ENCODE peak calls at places on chromosome 11, in five cellular contexts. R is GM23338, V is GM13977, C is thoracic aorta, K is AG10803. D is an unnamed sample.

GRCh38 chr11:70268526-70268925 is 2.0 kb upstream of the PPFIA1 start:
- DNase-seq in K (no peak), V (no peak), R (no peak), C (no peak), D (no peak)

GRCh38 chr11:103202048-103202651 is 92.9 kb downstream of the DYNC2H1 start:
- DNase-seq in V (peak), K (peak), C (no peak), R (peak), D (peak)

GRCh38 chr11:105040703-105041102 is 4.4 kb downstream of the CARD16 start:
- DNase-seq in C (no peak), K (no peak), R (no peak), V (no peak), D (no peak)

GRCh38 chr11:75792127-75792731 is 22.8 kb upstream of the UVRAG start:
- DNase-seq in R (no peak), C (no peak), K (no peak), V (no peak), D (no peak)

GRCh38 chr11:129769059-129769458 is 46.6 kb upstream of the TMEM45B start:
- DNase-seq in V (no peak), K (no peak), R (no peak), C (no peak), D (no peak)

GRCh38 chr11:69386594-69387408 is 92.8 kb downstream of the MYEOV start:
- DNase-seq in C (no peak), K (no peak), R (no peak), V (no peak), D (no peak)

GRCh38 chr11:76419896-76420295 is 24.9 kb upstream of the EMSY start:
- DNase-seq in V (no peak), C (no peak), K (no peak), R (peak), D (no peak)

GRCh38 chr11:34501500-34501899 is 12.1 kb downstream of the ELF5 start:
- DNase-seq in R (no peak), C (no peak), K (peak), V (no peak), D (peak)

GRCh38 chr11:109845437-109845836 is 247.8 kb upstream of the ZC3H12C start:
- DNase-seq in V (no peak), K (peak), R (no peak), C (no peak), D (no peak)

GRCh38 chr11:75261474-75261847 is 20.9 kb downstream of the TPBGL start:
- DNase-seq in R (no peak), V (no peak), K (no peak), C (no peak), D (no peak)

GRCh38 chr11:95915051-95915450 is 8.9 kb downstream of the MTMR2 start:
- DNase-seq in C (no peak), K (no peak), R (no peak), V (no peak), D (no peak)

GRCh38 chr11:11034476-11034875 is 176.6 kb upstream of the ZBED5 start:
- DNase-seq in K (no peak), C (no peak), R (no peak), V (no peak), D (no peak)

GRCh38 chr11:11037162-11037732 is 179.4 kb upstream of the ZBED5 start:
- DNase-seq in V (no peak), K (no peak), C (no peak), R (no peak), D (no peak)

GRCh38 chr11:11035331-11035730 is 177.5 kb upstream of the ZBED5 start:
- DNase-seq in K (no peak), C (no peak), R (peak), V (no peak), D (no peak)

GRCh38 chr11:11038339-11039248 is 180.7 kb upstream of the ZBED5 start:
- DNase-seq in C (no peak), K (no peak), V (no peak), R (no peak), D (no peak)

DNA sequence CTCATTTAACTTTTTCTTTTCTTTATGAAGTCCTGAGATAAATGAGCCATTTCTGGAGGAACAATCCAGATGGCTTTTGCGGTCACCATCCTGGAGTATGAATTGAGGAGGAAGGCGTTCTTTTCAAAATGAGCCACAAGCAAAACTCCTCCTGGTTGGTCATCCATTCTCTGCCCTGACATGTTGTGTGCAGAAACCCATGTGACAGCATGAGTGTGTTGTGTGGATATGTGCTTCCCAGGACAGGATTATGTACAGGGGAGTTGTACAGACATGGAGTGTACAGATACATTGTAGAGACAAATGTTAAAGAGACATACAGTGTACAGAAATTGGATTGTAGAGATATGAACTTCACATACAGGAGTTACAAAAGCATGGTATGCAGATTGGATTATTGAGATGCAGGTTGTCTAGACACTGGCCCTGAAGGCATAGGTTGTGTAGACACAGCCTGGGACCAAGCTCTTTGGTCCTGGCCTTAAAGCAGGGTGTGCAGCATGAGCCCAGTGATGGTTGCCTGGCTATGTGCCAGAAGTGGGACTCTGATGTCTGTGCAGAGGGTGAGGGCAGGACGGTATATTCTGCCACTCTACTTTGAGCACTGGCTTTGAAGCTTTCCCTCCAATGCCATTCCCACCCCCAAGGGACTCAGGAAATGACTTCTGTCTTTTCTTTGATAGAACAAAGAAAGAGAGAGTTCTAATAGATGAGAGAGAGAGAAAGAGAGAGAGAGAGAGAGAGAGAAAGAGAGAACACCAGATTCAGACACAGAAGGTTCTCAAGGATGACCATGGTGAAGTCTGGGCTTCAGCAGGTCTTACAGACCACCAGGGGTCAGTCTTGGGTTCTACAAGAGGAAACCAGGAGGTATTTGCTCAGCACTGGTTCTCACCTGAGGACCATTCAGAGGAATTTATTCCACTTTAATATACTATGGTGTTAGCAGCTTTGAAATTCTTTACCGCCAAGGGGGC is 178.6 kb upstream of the ZBED5 start:
- DNase-seq in K (peak), V (peak), C (no peak), R (peak), D (no peak)
- TF ChIP-seq CTCF in K (peak), V (peak), C (peak), R (peak), D (peak)

DNA sequence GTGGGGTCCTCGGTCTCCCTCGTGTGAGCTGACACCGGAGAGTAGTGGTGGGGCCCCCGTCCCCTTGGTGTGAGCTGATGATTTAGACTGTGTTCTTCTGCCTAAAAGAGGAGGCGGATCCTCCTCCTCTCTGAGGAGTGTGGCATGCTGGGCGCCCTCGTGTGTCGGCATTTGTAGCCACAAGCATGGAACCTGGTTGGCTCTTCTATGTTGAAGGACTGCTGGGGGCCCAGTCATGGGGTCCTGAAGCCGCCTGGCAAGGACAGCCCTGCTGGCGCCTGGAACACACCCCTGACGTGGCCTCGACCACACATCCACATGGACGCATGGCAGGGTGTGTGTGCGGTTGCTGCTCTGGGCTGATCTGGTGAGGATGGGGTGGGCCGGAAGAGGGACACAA is 50.2 kb downstream of the AP2A2 start:
- DNase-seq in C (no peak), R (peak), V (no peak), K (peak), D (peak)
- TF ChIP-seq CTCF in C (no peak), R (peak), V (peak), K (peak), D (peak)

GRCh38 chr11:131217313-131218297 is 152.8 kb upstream of the NTM start:
- DNase-seq in C (no peak), V (no peak), R (peak), K (peak), D (peak)
- TF ChIP-seq CTCF in C (no peak), V (peak), R (peak), K (peak), D (peak)

GRCh38 chr11:29432719-29433325 is 584.0 kb downstream of the KCNA4 start:
- DNase-seq in V (peak), K (peak), R (peak), C (no peak), D (no peak)
- TF ChIP-seq CTCF in V (peak), K (peak), R (peak), C (peak), D (peak)

GRCh38 chr11:65459552-65459951 is 37.0 kb downstream of the NEAT1 start:
- DNase-seq in K (no peak), R (peak), V (peak), C (no peak), D (no peak)

GRCh38 chr11:65452806-65453490 is 30.4 kb downstream of the NEAT1 start:
- DNase-seq in C (no peak), K (peak), R (no peak), V (no peak), D (no peak)

GRCh38 chr11:65456418-65456817 is 33.8 kb downstream of the NEAT1 start:
- DNase-seq in C (no peak), K (peak), V (peak), R (no peak), D (no peak)

GRCh38 chr11:65454311-65454695 is 31.7 kb downstream of the NEAT1 start:
- DNase-seq in R (no peak), K (peak), C (no peak), V (no peak), D (no peak)

GRCh38 chr11:65454696-65455456 is 32.3 kb downstream of the NEAT1 start:
- DNase-seq in C (peak), K (peak), V (peak), R (peak), D (no peak)
- TF ChIP-seq CTCF in C (no peak), K (no peak), V (peak), R (peak), D (no peak)

GRCh38 chr11:27700351-27701261 is at the start of gene BDNF:
- DNase-seq in V (peak), C (no peak), R (peak), K (peak), D (no peak)

GRCh38 chr11:27701262-27702105 is 1.2 kb upstream of the BDNF start:
- DNase-seq in K (peak), V (no peak), R (peak), C (no peak), D (no peak)

GRCh38 chr11:27710536-27710935 is 10.3 kb upstream of the BDNF start:
- DNase-seq in C (no peak), K (no peak), V (no peak), R (no peak), D (no peak)

GRCh38 chr11:27703453-27703852 is 3.2 kb upstream of the BDNF start:
- DNase-seq in V (no peak), R (no peak), C (no peak), K (peak), D (no peak)

GRCh38 chr11:27705873-27706820 is 5.9 kb upstream of the BDNF start:
- DNase-seq in V (peak), C (no peak), R (peak), K (peak), D (no peak)
- TF ChIP-seq CTCF in V (peak), C (peak), R (peak), K (peak), D (peak)

DNA sequence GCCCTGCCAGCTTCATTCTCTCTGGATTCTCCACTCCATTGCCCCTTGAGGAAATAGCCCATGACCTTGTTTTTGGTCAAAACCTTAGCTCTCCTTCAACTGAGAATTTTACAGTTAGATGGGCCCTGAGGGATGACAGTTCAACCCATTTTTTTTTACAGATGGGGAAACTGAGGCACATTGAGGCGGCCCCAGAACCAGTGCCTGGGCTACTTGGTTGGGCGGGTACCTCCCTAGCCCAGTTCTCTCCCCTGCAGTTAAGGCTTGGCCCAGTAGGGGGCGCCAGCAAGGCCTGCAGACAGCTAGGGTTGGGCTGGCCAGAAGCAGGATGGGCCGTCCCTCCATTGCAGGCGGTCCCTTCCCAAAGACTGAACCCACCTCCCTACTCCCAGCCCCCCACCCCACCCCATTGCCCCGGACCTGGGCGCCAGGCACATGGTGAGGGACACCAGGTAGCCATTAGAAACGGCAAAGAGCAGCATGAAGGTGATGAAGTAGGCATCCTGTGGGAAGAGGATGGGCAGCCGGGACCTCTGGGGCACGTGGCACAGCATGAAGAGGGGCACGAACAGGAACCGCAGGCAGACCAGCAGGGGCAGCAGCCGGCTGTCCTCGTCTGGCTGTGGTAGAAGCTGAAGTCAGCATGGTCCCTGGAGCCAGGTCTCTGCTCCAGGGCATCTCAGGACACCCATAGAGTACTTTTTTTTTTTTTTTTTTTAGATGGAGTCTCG is 7.6 kb downstream of the SLC29A2 start:
- DNase-seq in R (peak), V (peak), C (no peak), K (no peak), D (no peak)
- TF ChIP-seq CTCF in R (peak), V (peak), C (peak), K (peak), D (peak)

GRCh38 chr11:117663826-117664225 is 133.2 kb downstream of the DSCAML1 start:
- DNase-seq in R (peak), C (no peak), K (no peak), V (no peak), D (no peak)
- TF ChIP-seq CTCF in R (no peak), C (no peak), K (no peak), V (no peak), D (no peak)

GRCh38 chr11:11230802-11231562 is 122.1 kb downstream of the CSNK2A3 start:
- DNase-seq in R (peak), V (peak), C (no peak), K (no peak), D (no peak)
- TF ChIP-seq CTCF in R (peak), V (peak), C (no peak), K (no peak), D (peak)

GRCh38 chr11:58742981-58743880 is 11.5 kb upstream of the GLYAT start:
- DNase-seq in V (no peak), R (peak), C (no peak), K (no peak), D (no peak)
- TF ChIP-seq CTCF in V (peak), R (peak), C (no peak), K (no peak), D (peak)

D was measured in AG04450.